ENCODE peak calls at places on chromosomes 7 and 10, in eight cellular contexts. P is endothelial cell, L is nucleus accumbens, D is cardiac septum, R is HCEC 1CT, O is brain microvascular endothelial cell, I is NCI-H2029 treated with DMSO at 0.1 percent for 48 hours, T is left kidney. A is an unnamed sample.

GRCh38 chr10:105770813-105771212 is 1129.7 kb downstream of the SORCS3 start:
- DNase-seq in I (no peak), L (no peak), P (no peak), D (no peak), O (no peak), T (no peak), R (no peak), A (no peak)

GRCh38 chr7:99505324-99505662 is 831 bp downstream of the ZKSCAN5 start:
- DNase-seq in L (no peak), I (no peak), P (no peak), O (no peak), T (no peak), D (no peak), R (no peak), A (no peak)

GRCh38 chr10:123743441-123744225 is 77.5 kb downstream of the GPR26 start:
- DNase-seq in R (no peak), P (no peak), T (no peak), L (no peak), D (no peak), O (no peak), I (no peak), A (no peak)

GRCh38 chr7:112533591-112533990 is 52.8 kb downstream of the LSMEM1 start:
- DNase-seq in P (no peak), I (no peak), D (no peak), R (peak; percentile 9), O (no peak), T (no peak), L (no peak), A (no peak)

GRCh38 chr10:61643316-61643751 is 19.4 kb upstream of the CABCOCO1 start:
- DNase-seq in D (no peak), P (no peak), I (no peak), R (peak; percentile 71), T (no peak), O (peak; percentile 58), L (no peak), A (no peak)

GRCh38 chr10:121113385-121113696 is 262.2 kb downstream of the WDR11 start:
- DNase-seq in P (no peak), R (no peak), L (no peak), O (no peak), T (no peak), D (no peak), I (no peak), A (no peak)

GRCh38 chr10:61284222-61284890 is 168.8 kb downstream of the TMEM26 start:
- DNase-seq in D (no peak), I (no peak), L (no peak), O (peak; percentile 64), R (peak; percentile 60), P (no peak), T (peak; percentile 80), A (no peak)

GRCh38 chr7:130732980-130733865 is 784 bp downstream of the KLF14 start:
- DNase-seq in O (no peak), L (no peak), T (peak; percentile 26), R (no peak), P (no peak), I (no peak), D (no peak), A (no peak)

GRCh38 chr10:11328264-11329054 is 283.0 kb downstream of the USP6NL start:
- DNase-seq in L (no peak), R (no peak), T (no peak), D (no peak), O (no peak), P (no peak), I (no peak), A (no peak)

GRCh38 chr7:103640031-103640779 is 194.2 kb upstream of the SLC26A5 start:
- DNase-seq in P (no peak), L (no peak), O (peak; percentile 49), R (peak; percentile 92), I (no peak), T (no peak), D (no peak), A (no peak)

GRCh38 chr7:108245523-108246226 is 115.5 kb upstream of the LAMB4 start:
- DNase-seq in I (no peak), R (no peak), L (no peak), P (no peak), D (no peak), O (no peak), T (no peak), A (no peak)

GRCh38 chr7:115937960-115938359 is 92.6 kb downstream of the TFEC start:
- DNase-seq in O (peak; percentile 62), I (no peak), D (no peak), P (no peak), T (no peak), R (no peak), L (no peak), A (no peak)

GRCh38 chr10:100089241-100089640 is 7.6 kb upstream of the CPN1 start:
- DNase-seq in L (no peak), O (no peak), I (no peak), D (no peak), T (no peak), P (no peak), R (no peak), A (no peak)

GRCh38 chr10:69819713-69820506 is 18.2 kb downstream of the COL13A1 start:
- DNase-seq in O (no peak), I (no peak), D (no peak), R (peak; percentile 78), T (peak; percentile 56), L (no peak), P (no peak), A (no peak)

GRCh38 chr7:73937014-73937413 is 76.1 kb downstream of the TMEM270 start:
- DNase-seq in L (no peak), T (no peak), R (peak; percentile 3), O (no peak), D (no peak), I (no peak), P (no peak), A (no peak)

GRCh38 chr7:29807179-29807841 is 1.0 kb downstream of the WIPF3 start:
- DNase-seq in P (peak; percentile 41), T (peak; percentile 62), L (no peak), O (no peak), R (peak; percentile 9), I (no peak), D (no peak), A (no peak)

GRCh38 chr10:77251297-77252013 is 386.2 kb downstream of the KCNMA1 start:
- DNase-seq in O (peak; percentile 47), P (peak; percentile 46), T (peak; percentile 50), D (no peak), R (peak; percentile 67), I (no peak), L (no peak), A (no peak)